ENCODE peak calls at places on chromosomes 4 and X, in five cellular contexts. One of them, this sample, is unnamed.

GRCh38 chrX:91331476-91331875 is 103.2 kb upstream of the PABPC5 start:
- DNase-seq in AG09319: no peak
- DNase-seq in left lung: no peak
- DNase-seq in upper lobe of right lung: no peak
- DNase-seq in spleen: no peak
- DNase-seq in this sample: no peak

GRCh38 chr4:85861064-85861767 is 386.3 kb downstream of the ARHGAP24 start:
- DNase-seq in AG09319: no peak
- DNase-seq in left lung: no peak
- DNase-seq in upper lobe of right lung: no peak
- DNase-seq in spleen: no peak
- DNase-seq in this sample: no peak

GRCh38 chrX:9471571-9471985 is 6.7 kb downstream of the TBL1X start:
- DNase-seq in AG09319: no peak
- DNase-seq in left lung: no peak
- DNase-seq in upper lobe of right lung: no peak
- DNase-seq in spleen: no peak
- DNase-seq in this sample: no peak

GRCh38 chr4:179353791-179354190 is 1911.6 kb upstream of the AGA start:
- DNase-seq in AG09319: no peak
- DNase-seq in left lung: no peak
- DNase-seq in upper lobe of right lung: no peak
- DNase-seq in spleen: no peak
- DNase-seq in this sample: no peak

GRCh38 chrX:68462197-68462596 is 28.9 kb upstream of the OPHN1 start:
- DNase-seq in AG09319: no peak
- DNase-seq in left lung: no peak
- DNase-seq in upper lobe of right lung: no peak
- DNase-seq in spleen: no peak
- DNase-seq in this sample: no peak

GRCh38 chr4:1374706-1375045 is 27.7 kb downstream of the UVSSA start:
- DNase-seq in AG09319: no peak
- DNase-seq in left lung: no peak
- DNase-seq in upper lobe of right lung: peak; percentile 40
- DNase-seq in spleen: peak; percentile 56
- DNase-seq in this sample: no peak

GRCh38 chr4:1196421-1197183 is 24.2 kb upstream of the SPON2 start:
- DNase-seq in AG09319: no peak
- DNase-seq in left lung: no peak
- DNase-seq in upper lobe of right lung: no peak
- DNase-seq in spleen: no peak
- DNase-seq in this sample: no peak

GRCh38 chrX:16435399-16435986 is 214.5 kb upstream of the S100G start:
- DNase-seq in AG09319: no peak
- DNase-seq in left lung: no peak
- DNase-seq in upper lobe of right lung: no peak
- DNase-seq in spleen: no peak
- DNase-seq in this sample: no peak

GRCh38 chr4:123488916-123489315 is 92.3 kb downstream of the SPRY1 start:
- DNase-seq in AG09319: no peak
- DNase-seq in left lung: no peak
- DNase-seq in upper lobe of right lung: no peak
- DNase-seq in spleen: no peak
- DNase-seq in this sample: no peak

GRCh38 chrX:110384490-110384889 is 25.8 kb downstream of the RTL9 start:
- DNase-seq in AG09319: no peak
- DNase-seq in left lung: no peak
- DNase-seq in upper lobe of right lung: no peak
- DNase-seq in spleen: no peak
- DNase-seq in this sample: no peak

GRCh38 chr4:48047421-48047844 is 30.9 kb downstream of the NIPAL1 start:
- DNase-seq in AG09319: no peak
- DNase-seq in left lung: peak; percentile 34
- DNase-seq in upper lobe of right lung: no peak
- DNase-seq in spleen: no peak
- DNase-seq in this sample: no peak

GRCh38 chr4:14767142-14767541 is 235.1 kb upstream of the CPEB2 start:
- DNase-seq in AG09319: no peak
- DNase-seq in left lung: no peak
- DNase-seq in upper lobe of right lung: no peak
- DNase-seq in spleen: no peak
- DNase-seq in this sample: no peak

GRCh38 chr4:53119685-53120084 is 246.2 kb downstream of the SCFD2 start:
- DNase-seq in AG09319: no peak
- DNase-seq in left lung: no peak
- DNase-seq in upper lobe of right lung: no peak
- DNase-seq in spleen: no peak
- DNase-seq in this sample: no peak

GRCh38 chrX:13094780-13095425 is 50.5 kb upstream of the FAM9C start:
- DNase-seq in AG09319: no peak
- DNase-seq in left lung: no peak
- DNase-seq in upper lobe of right lung: no peak
- DNase-seq in spleen: no peak
- DNase-seq in this sample: no peak

GRCh38 chr4:140628016-140628415 is 59.3 kb upstream of the UCP1 start:
- DNase-seq in AG09319: no peak
- DNase-seq in left lung: no peak
- DNase-seq in upper lobe of right lung: no peak
- DNase-seq in spleen: no peak
- DNase-seq in this sample: no peak

GRCh38 chr4:35918491-35918977 is 325.8 kb downstream of the ARAP2 start:
- DNase-seq in AG09319: no peak
- DNase-seq in left lung: no peak
- DNase-seq in upper lobe of right lung: no peak
- DNase-seq in spleen: no peak
- DNase-seq in this sample: no peak

GRCh38 chr4:42881262-42881661 is 11.3 kb upstream of the GRXCR1 start:
- DNase-seq in AG09319: no peak
- DNase-seq in left lung: no peak
- DNase-seq in upper lobe of right lung: no peak
- DNase-seq in spleen: no peak
- DNase-seq in this sample: no peak

GRCh38 chr4:8353912-8354453 is 84.4 kb downstream of the HTRA3 start:
- DNase-seq in AG09319: no peak
- DNase-seq in left lung: peak; percentile 36
- DNase-seq in upper lobe of right lung: peak; percentile 58
- DNase-seq in spleen: no peak
- DNase-seq in this sample: peak; percentile 45

GRCh38 chr4:125546272-125546671 is 231.5 kb downstream of the FAT4 start:
- DNase-seq in AG09319: no peak
- DNase-seq in left lung: no peak
- DNase-seq in upper lobe of right lung: no peak
- DNase-seq in spleen: no peak
- DNase-seq in this sample: no peak

GRCh38 chrX:6184900-6185515 is 43.7 kb downstream of the NLGN4X start:
- DNase-seq in AG09319: no peak
- DNase-seq in left lung: no peak
- DNase-seq in upper lobe of right lung: no peak
- DNase-seq in spleen: no peak
- DNase-seq in this sample: no peak

GRCh38 chrX:107273795-107274194 is 67.4 kb downstream of the DNAAF6 start:
- DNase-seq in AG09319: no peak
- DNase-seq in left lung: no peak
- DNase-seq in upper lobe of right lung: no peak
- DNase-seq in spleen: no peak
- DNase-seq in this sample: no peak

GRCh38 chr4:120857312-120857711 is 65.2 kb downstream of the PRDM5 start:
- DNase-seq in AG09319: no peak
- DNase-seq in left lung: no peak
- DNase-seq in upper lobe of right lung: no peak
- DNase-seq in spleen: no peak
- DNase-seq in this sample: no peak

GRCh38 chr4:78057600-78058560 is 757 bp downstream of the FRAS1 start:
- DNase-seq in AG09319: no peak
- DNase-seq in left lung: peak; percentile 51
- DNase-seq in upper lobe of right lung: peak; percentile 79
- DNase-seq in spleen: peak; percentile 83
- DNase-seq in this sample: peak; percentile 72

GRCh38 chrX:146602246-146602645 is 207.3 kb upstream of the CXorf51B start:
- DNase-seq in AG09319: no peak
- DNase-seq in left lung: no peak
- DNase-seq in upper lobe of right lung: no peak
- DNase-seq in spleen: no peak
- DNase-seq in this sample: no peak

GRCh38 chrX:124940536-124940935 is 379.1 kb upstream of the TEX13C start:
- DNase-seq in AG09319: no peak
- DNase-seq in left lung: no peak
- DNase-seq in upper lobe of right lung: no peak
- DNase-seq in spleen: no peak
- DNase-seq in this sample: no peak

GRCh38 chr4:123600921-123601904 is 204.6 kb downstream of the SPRY1 start:
- DNase-seq in AG09319: no peak
- DNase-seq in left lung: no peak
- DNase-seq in upper lobe of right lung: no peak
- DNase-seq in spleen: no peak
- DNase-seq in this sample: no peak

GRCh38 chr4:156805696-156806095 is 165.9 kb downstream of the PDGFC start:
- DNase-seq in AG09319: no peak
- DNase-seq in left lung: no peak
- DNase-seq in upper lobe of right lung: no peak
- DNase-seq in spleen: no peak
- DNase-seq in this sample: no peak

GRCh38 chr4:147591048-147591577 is 26.1 kb upstream of the TMEM184C start:
- DNase-seq in AG09319: no peak
- DNase-seq in left lung: no peak
- DNase-seq in upper lobe of right lung: no peak
- DNase-seq in spleen: no peak
- DNase-seq in this sample: no peak

GRCh38 chr4:147596976-147597375 is 20.2 kb upstream of the TMEM184C start:
- DNase-seq in AG09319: peak; percentile 84
- DNase-seq in left lung: peak; percentile 55
- DNase-seq in upper lobe of right lung: no peak
- DNase-seq in spleen: no peak
- DNase-seq in this sample: no peak

GRCh38 chr4:147597561-147597960 is 19.6 kb upstream of the TMEM184C start:
- DNase-seq in AG09319: no peak
- DNase-seq in left lung: no peak
- DNase-seq in upper lobe of right lung: no peak
- DNase-seq in spleen: no peak
- DNase-seq in this sample: no peak

GRCh38 chr4:147596377-147596776 is 20.8 kb upstream of the TMEM184C start:
- DNase-seq in AG09319: no peak
- DNase-seq in left lung: no peak
- DNase-seq in upper lobe of right lung: no peak
- DNase-seq in spleen: no peak
- DNase-seq in this sample: no peak

DNA sequence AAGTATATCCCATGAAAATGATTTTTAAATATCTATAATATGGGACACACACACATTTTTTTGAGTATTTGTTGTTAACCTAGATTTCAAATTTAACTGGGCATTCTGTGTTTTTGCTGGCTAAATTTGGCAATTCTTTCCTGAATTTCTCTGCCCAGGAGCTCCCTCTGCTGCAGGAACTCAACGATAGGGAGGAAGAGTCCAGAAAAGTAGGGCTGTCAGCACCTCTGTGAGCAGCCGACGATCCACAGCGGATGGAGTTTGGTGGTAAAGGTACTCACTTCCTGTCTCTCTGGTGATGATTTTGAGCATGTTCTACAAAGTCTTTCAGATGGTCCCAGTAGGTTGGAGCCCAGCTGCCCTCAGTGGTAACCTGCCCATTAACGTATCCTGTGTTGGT is 23.1 kb upstream of the TMEM184C start:
- DNase-seq in AG09319: no peak
- DNase-seq in left lung: no peak
- DNase-seq in upper lobe of right lung: no peak
- DNase-seq in spleen: no peak
- DNase-seq in this sample: no peak
- TF ChIP-seq CTCF in AG09319: no peak
- TF ChIP-seq CTCF in left lung: no peak
- TF ChIP-seq CTCF in upper lobe of right lung: no peak
- TF ChIP-seq CTCF in spleen: no peak
- TF ChIP-seq CTCF in this sample: no peak

DNA sequence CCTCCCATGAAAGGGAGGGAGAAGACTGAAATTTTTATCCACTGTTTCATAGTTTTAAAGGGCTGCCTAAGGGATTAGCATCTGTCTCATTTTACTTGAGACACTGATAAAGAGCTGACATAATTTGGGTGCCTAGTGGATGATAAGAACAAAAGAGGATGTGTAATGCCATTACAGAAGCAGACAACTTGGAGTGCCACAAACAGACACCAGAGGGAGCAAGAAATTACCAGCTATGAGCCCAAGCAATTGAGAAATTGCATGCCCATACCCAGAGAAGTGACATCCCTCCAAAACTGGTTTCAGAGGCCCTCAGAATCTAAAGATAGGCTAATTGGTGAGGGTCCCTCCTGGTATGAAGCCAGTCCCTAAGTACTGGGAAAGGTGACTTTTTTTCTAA is 38.5 kb upstream of the POU3F4 start:
- DNase-seq in AG09319: no peak
- DNase-seq in left lung: no peak
- DNase-seq in upper lobe of right lung: no peak
- DNase-seq in spleen: no peak
- DNase-seq in this sample: no peak
- TF ChIP-seq CTCF in AG09319: peak; percentile 42
- TF ChIP-seq CTCF in left lung: no peak
- TF ChIP-seq CTCF in upper lobe of right lung: peak; percentile 27
- TF ChIP-seq CTCF in spleen: peak; percentile 20
- TF ChIP-seq CTCF in this sample: peak; percentile 72

DNA sequence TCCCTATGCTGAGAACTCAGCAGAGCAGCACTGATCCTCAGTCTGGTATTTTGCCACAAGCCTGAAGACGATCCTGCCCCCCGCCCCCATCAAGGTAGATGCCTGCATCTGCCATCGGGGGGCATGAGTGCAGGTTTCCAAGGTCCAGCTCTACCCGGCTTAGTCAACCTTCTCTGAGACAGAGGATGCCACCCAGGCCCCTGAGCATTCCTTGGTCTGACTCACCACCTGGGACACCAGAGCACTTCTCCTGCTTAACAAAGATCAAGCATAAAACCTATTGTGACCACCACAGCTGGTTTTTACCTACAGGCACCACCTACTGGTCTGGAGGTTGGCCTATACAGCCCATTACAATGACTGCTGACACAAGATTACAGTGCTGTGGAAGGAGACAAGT is 1168.1 kb downstream of the PCDH19 start:
- DNase-seq in AG09319: no peak
- DNase-seq in left lung: no peak
- DNase-seq in upper lobe of right lung: no peak
- DNase-seq in spleen: peak; percentile 47
- DNase-seq in this sample: no peak
- TF ChIP-seq CTCF in AG09319: no peak
- TF ChIP-seq CTCF in left lung: no peak
- TF ChIP-seq CTCF in upper lobe of right lung: no peak
- TF ChIP-seq CTCF in spleen: no peak
- TF ChIP-seq CTCF in this sample: no peak

DNA sequence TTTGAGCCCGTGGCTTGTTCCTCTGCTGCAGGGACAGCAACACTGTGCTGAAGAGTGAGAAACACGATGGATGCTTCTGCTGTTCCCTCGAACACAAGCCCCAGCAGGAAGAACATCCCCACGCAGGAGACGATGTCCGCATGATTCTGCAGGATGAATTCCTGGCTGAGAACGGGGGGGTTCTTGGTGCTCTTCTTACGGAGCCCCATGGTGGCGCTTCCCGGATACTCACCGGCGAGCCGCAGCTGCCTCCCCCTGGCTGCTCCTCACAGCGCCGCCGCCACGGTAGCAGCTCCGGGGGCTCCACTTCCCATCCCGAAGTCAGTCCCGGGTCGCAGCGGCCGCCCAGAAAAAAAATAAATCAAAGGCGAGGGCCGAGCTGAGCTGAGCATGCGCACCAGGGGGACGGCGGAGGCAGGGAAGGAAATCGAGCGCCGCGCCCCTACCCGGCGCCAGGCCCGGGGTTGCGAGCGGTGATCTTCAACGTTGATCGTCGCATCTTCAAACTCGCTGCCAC is at the start of gene TRAM1L1:
- DNase-seq in AG09319: peak; percentile 19
- DNase-seq in left lung: peak; percentile 61
- DNase-seq in upper lobe of right lung: peak; percentile 85
- DNase-seq in spleen: peak; percentile 74
- DNase-seq in this sample: peak; percentile 87
- TF ChIP-seq CTCF in AG09319: peak; percentile 11
- TF ChIP-seq CTCF in left lung: no peak
- TF ChIP-seq CTCF in upper lobe of right lung: no peak
- TF ChIP-seq CTCF in spleen: no peak
- TF ChIP-seq CTCF in this sample: peak; percentile 50